ENCODE peak calls at places on chromosomes 7 and 10, in four cellular contexts. One of them, this sample, is unnamed.

GRCh38 chr7:156892086-156892800 is 740 bp downstream of the LMBR1 start:
- DNase-seq in A549: no peak
- DNase-seq in K562: peak; percentile 85
- DNase-seq in GM12878: no peak
- DNase-seq in this sample: no peak

GRCh38 chr7:17903337-17903736 is 37.0 kb downstream of the SNX13 start:
- DNase-seq in A549: no peak
- DNase-seq in K562: no peak
- DNase-seq in GM12878: no peak
- DNase-seq in this sample: no peak

GRCh38 chr10:63236113-63236935 is 103.2 kb downstream of the NRBF2 start:
- DNase-seq in A549: peak; percentile 65
- DNase-seq in K562: peak; percentile 52
- DNase-seq in GM12878: no peak
- DNase-seq in this sample: peak; percentile 96

GRCh38 chr7:5450549-5451327 is 27.1 kb upstream of the TNRC18 start:
- DNase-seq in A549: peak; percentile 58
- DNase-seq in K562: peak; percentile 66
- DNase-seq in GM12878: no peak
- DNase-seq in this sample: peak; percentile 34

GRCh38 chr7:150524018-150524417 is 9.3 kb downstream of the GIMAP7 start:
- DNase-seq in A549: no peak
- DNase-seq in K562: no peak
- DNase-seq in GM12878: no peak
- DNase-seq in this sample: no peak

GRCh38 chr7:36896418-36896817 is 172.1 kb upstream of the AOAH start:
- DNase-seq in A549: no peak
- DNase-seq in K562: no peak
- DNase-seq in GM12878: no peak
- DNase-seq in this sample: no peak

GRCh38 chr7:42883950-42884349 is 27.9 kb downstream of the C7orf25 start:
- DNase-seq in A549: no peak
- DNase-seq in K562: no peak
- DNase-seq in GM12878: no peak
- DNase-seq in this sample: peak; percentile 22

GRCh38 chr10:75525067-75525466 is 93.6 kb downstream of the LRMDA start:
- DNase-seq in A549: no peak
- DNase-seq in K562: no peak
- DNase-seq in GM12878: no peak
- DNase-seq in this sample: no peak

GRCh38 chr7:135392701-135393100 is 117.2 kb downstream of the CNOT4 start:
- DNase-seq in A549: no peak
- DNase-seq in K562: no peak
- DNase-seq in GM12878: no peak
- DNase-seq in this sample: no peak

GRCh38 chr7:64632029-64632428 is 33.9 kb upstream of the ZNF107 start:
- DNase-seq in A549: no peak
- DNase-seq in K562: no peak
- DNase-seq in GM12878: no peak
- DNase-seq in this sample: no peak

GRCh38 chr10:22666287-22667092 is 47.9 kb downstream of the PIP4K2A start:
- DNase-seq in A549: no peak
- DNase-seq in K562: peak; percentile 72
- DNase-seq in GM12878: no peak
- DNase-seq in this sample: peak; percentile 62

GRCh38 chr10:32577448-32577847 is 131.5 kb downstream of the CCDC7 start:
- DNase-seq in A549: no peak
- DNase-seq in K562: no peak
- DNase-seq in GM12878: no peak
- DNase-seq in this sample: peak; percentile 9

DNA sequence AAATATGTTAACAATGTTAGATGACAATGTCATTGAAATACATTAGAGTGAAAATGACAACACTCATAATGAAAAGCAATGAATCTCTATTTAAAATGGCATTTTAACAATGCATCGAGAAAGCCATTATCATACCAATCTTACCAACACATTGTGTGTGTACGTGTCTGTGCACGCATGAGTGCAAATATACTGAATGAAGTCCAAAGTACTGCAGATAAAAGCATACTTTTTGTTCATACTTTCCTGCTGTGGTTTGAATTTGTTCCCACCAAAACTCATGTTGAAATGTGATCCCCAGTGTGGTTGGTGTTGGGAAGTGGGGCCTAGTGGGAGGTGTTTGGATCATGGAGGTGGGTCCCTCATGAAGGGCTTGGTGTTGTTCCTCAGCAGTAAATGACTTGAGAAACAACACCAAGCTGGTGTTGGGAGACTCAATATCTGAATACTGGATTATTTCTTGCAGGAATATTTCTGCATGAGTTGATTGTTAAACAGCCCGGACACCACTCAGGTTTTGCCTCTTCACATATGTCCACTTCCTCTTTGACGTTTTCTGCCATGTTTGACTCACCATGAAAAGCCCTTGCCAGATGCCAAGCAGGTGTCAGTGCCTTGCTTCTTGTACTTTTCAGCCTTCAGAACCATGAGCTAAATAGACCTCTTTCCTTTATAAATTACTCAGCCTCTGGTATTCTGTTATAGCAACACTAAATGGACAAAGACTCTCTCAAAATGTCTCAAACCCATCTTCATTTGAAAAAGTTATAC is 24.5 kb upstream of the MACC1 start:
- DNase-seq in A549: no peak
- DNase-seq in K562: no peak
- DNase-seq in GM12878: peak; percentile 68
- DNase-seq in this sample: peak; percentile 68
- TF ChIP-seq ELK1 in A549: no peak
- TF ChIP-seq ELK1 in K562: no peak
- TF ChIP-seq ELK1 in GM12878: no peak
- TF ChIP-seq ELK1 in this sample: no peak

GRCh38 chr10:110357252-110357780 is 52.6 kb upstream of the SMNDC1 start:
- DNase-seq in A549: no peak
- DNase-seq in K562: peak; percentile 22
- DNase-seq in GM12878: peak; percentile 62
- DNase-seq in this sample: peak; percentile 99

GRCh38 chr10:110355181-110355831 is 50.6 kb upstream of the SMNDC1 start:
- DNase-seq in A549: no peak
- DNase-seq in K562: no peak
- DNase-seq in GM12878: peak; percentile 58
- DNase-seq in this sample: no peak

GRCh38 chr10:110357871-110358270 is 53.2 kb upstream of the SMNDC1 start:
- DNase-seq in A549: no peak
- DNase-seq in K562: no peak
- DNase-seq in GM12878: no peak
- DNase-seq in this sample: no peak

GRCh38 chr10:110355922-110356627 is 51.4 kb upstream of the SMNDC1 start:
- DNase-seq in A549: no peak
- DNase-seq in K562: no peak
- DNase-seq in GM12878: no peak
- DNase-seq in this sample: no peak

GRCh38 chr10:110356628-110357245 is 52.0 kb upstream of the SMNDC1 start:
- DNase-seq in A549: no peak
- DNase-seq in K562: no peak
- DNase-seq in GM12878: peak; percentile 100
- DNase-seq in this sample: peak; percentile 94
- TF ChIP-seq ELK1 in A549: no peak
- TF ChIP-seq ELK1 in K562: no peak
- TF ChIP-seq ELK1 in GM12878: no peak
- TF ChIP-seq ELK1 in this sample: no peak

GRCh38 chr7:6729492-6730342 is 23.0 kb upstream of the ZNF12 start:
- DNase-seq in A549: peak; percentile 80
- DNase-seq in K562: peak; percentile 93
- DNase-seq in GM12878: peak; percentile 83
- DNase-seq in this sample: peak; percentile 90
- TF ChIP-seq ELK1 in A549: peak; percentile 40
- TF ChIP-seq ELK1 in K562: no peak
- TF ChIP-seq ELK1 in GM12878: peak; percentile 93
- TF ChIP-seq ELK1 in this sample: no peak

GRCh38 chr10:21363087-21363752 is 162.3 kb downstream of the SKIDA1 start:
- DNase-seq in A549: no peak
- DNase-seq in K562: no peak
- DNase-seq in GM12878: no peak
- DNase-seq in this sample: no peak
- TF ChIP-seq ELK1 in A549: no peak
- TF ChIP-seq ELK1 in K562: no peak
- TF ChIP-seq ELK1 in GM12878: no peak
- TF ChIP-seq ELK1 in this sample: no peak

GRCh38 chr7:38025815-38026214 is 105.4 kb downstream of the EPDR1 start:
- DNase-seq in A549: no peak
- DNase-seq in K562: no peak
- DNase-seq in GM12878: no peak
- DNase-seq in this sample: no peak
- TF ChIP-seq ELK1 in A549: no peak
- TF ChIP-seq ELK1 in K562: no peak
- TF ChIP-seq ELK1 in GM12878: no peak
- TF ChIP-seq ELK1 in this sample: no peak

GRCh38 chr7:2017914-2018785 is 214.6 kb downstream of the MAD1L1 start:
- DNase-seq in A549: no peak
- DNase-seq in K562: no peak
- DNase-seq in GM12878: no peak
- DNase-seq in this sample: no peak

GRCh38 chr7:2018786-2019692 is 213.7 kb downstream of the MAD1L1 start:
- DNase-seq in A549: no peak
- DNase-seq in K562: peak; percentile 79
- DNase-seq in GM12878: no peak
- DNase-seq in this sample: peak; percentile 82

GRCh38 chr7:2017483-2017891 is 215.3 kb downstream of the MAD1L1 start:
- DNase-seq in A549: no peak
- DNase-seq in K562: no peak
- DNase-seq in GM12878: no peak
- DNase-seq in this sample: no peak

GRCh38 chr7:2022021-2022409 is 210.7 kb downstream of the MAD1L1 start:
- DNase-seq in A549: no peak
- DNase-seq in K562: no peak
- DNase-seq in GM12878: no peak
- DNase-seq in this sample: no peak

GRCh38 chr7:2019693-2020511 is 212.8 kb downstream of the MAD1L1 start:
- DNase-seq in A549: no peak
- DNase-seq in K562: peak; percentile 87
- DNase-seq in GM12878: no peak
- DNase-seq in this sample: peak; percentile 97
- TF ChIP-seq ELK1 in A549: no peak
- TF ChIP-seq ELK1 in K562: no peak
- TF ChIP-seq ELK1 in GM12878: no peak
- TF ChIP-seq ELK1 in this sample: no peak

GRCh38 chr7:130381468-130382312 is 1.4 kb downstream of the CPA1 start:
- DNase-seq in A549: no peak
- DNase-seq in K562: peak; percentile 62
- DNase-seq in GM12878: no peak
- DNase-seq in this sample: no peak

GRCh38 chr7:130379019-130379418 is 1.3 kb upstream of the CPA1 start:
- DNase-seq in A549: no peak
- DNase-seq in K562: no peak
- DNase-seq in GM12878: no peak
- DNase-seq in this sample: no peak

GRCh38 chr7:130379551-130380120 is 658 bp upstream of the CPA1 start:
- DNase-seq in A549: no peak
- DNase-seq in K562: no peak
- DNase-seq in GM12878: no peak
- DNase-seq in this sample: no peak

GRCh38 chr7:130380861-130381455 is 664 bp downstream of the CPA1 start:
- DNase-seq in A549: no peak
- DNase-seq in K562: no peak
- DNase-seq in GM12878: no peak
- DNase-seq in this sample: no peak

GRCh38 chr7:130380121-130380860 is at the start of gene CPA1:
- DNase-seq in A549: no peak
- DNase-seq in K562: no peak
- DNase-seq in GM12878: no peak
- DNase-seq in this sample: no peak
- TF ChIP-seq ELK1 in A549: no peak
- TF ChIP-seq ELK1 in K562: no peak
- TF ChIP-seq ELK1 in GM12878: no peak
- TF ChIP-seq ELK1 in this sample: no peak

GRCh38 chr7:111092406-111093160 is 1.7 kb downstream of the LRRN3 start:
- DNase-seq in A549: no peak
- DNase-seq in K562: no peak
- DNase-seq in GM12878: no peak
- DNase-seq in this sample: no peak

GRCh38 chr7:111090834-111091233 is at the start of gene LRRN3:
- DNase-seq in A549: no peak
- DNase-seq in K562: peak; percentile 17
- DNase-seq in GM12878: no peak
- DNase-seq in this sample: peak; percentile 61

GRCh38 chr7:111091623-111092370 is 870 bp downstream of the LRRN3 start:
- DNase-seq in A549: no peak
- DNase-seq in K562: no peak
- DNase-seq in GM12878: no peak
- DNase-seq in this sample: no peak

GRCh38 chr7:111088328-111088727 is 2.6 kb upstream of the LRRN3 start:
- DNase-seq in A549: no peak
- DNase-seq in K562: no peak
- DNase-seq in GM12878: no peak
- DNase-seq in this sample: no peak

DNA sequence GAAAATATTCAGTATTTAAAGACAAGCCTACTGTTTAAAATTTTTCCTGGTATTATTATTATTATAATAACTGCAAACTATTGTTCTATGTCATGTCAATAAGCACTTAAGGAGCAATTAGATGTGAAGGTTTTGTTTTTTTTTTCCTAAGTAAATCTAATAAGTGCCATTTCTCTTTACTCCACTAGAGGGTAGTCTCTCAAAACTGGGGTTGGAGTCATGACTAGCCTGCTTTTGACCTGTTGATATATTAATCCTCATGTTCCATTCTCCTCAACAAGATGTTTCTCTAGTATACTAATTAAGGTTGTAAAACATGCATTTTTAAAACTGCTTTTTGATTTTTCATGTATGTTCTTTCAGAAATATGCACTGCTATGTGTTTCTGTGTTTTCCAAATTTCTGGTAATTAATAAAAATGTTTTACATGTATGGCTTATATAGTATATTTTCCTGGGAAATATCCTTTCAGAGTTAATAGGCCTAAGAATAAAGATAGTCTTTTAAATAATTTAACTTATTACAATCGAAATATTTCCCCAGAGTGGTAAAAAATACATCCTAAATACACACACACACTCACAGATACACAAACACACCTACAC is 1.0 kb upstream of the LRRN3 start:
- DNase-seq in A549: peak; percentile 24
- DNase-seq in K562: peak; percentile 66
- DNase-seq in GM12878: no peak
- DNase-seq in this sample: peak; percentile 64
- TF ChIP-seq ELK1 in A549: no peak
- TF ChIP-seq ELK1 in K562: no peak
- TF ChIP-seq ELK1 in GM12878: no peak
- TF ChIP-seq ELK1 in this sample: no peak

GRCh38 chr7:105439174-105439893 is 50.6 kb upstream of the SRPK2 start:
- DNase-seq in A549: peak; percentile 30
- DNase-seq in K562: peak; percentile 71
- DNase-seq in GM12878: no peak
- DNase-seq in this sample: peak; percentile 86
- TF ChIP-seq ELK1 in A549: no peak
- TF ChIP-seq ELK1 in K562: no peak
- TF ChIP-seq ELK1 in GM12878: no peak
- TF ChIP-seq ELK1 in this sample: no peak